ENCODE peak calls at places on chromosome 5, in eight cellular contexts. X is fibroblast of lung, W is lower leg skin, M is fibroblast of the aortic adventitia, U is pancreas, S is gastrocnemius medialis, T is epithelial cell of esophagus, O is body of pancreas. N is an unnamed sample.

GRCh38 chr5:123809594-123810172 is 297.7 kb downstream of the CSNK1G3 start:
- DNase-seq in X (no peak), W (no peak), M (no peak), U (no peak), S (no peak), T (peak), O (peak), N (no peak)

GRCh38 chr5:173574983-173575382 is 41.5 kb downstream of the BOD1 start:
- DNase-seq in X (no peak), W (no peak), M (no peak), U (no peak), S (no peak), T (no peak), O (no peak), N (no peak)

GRCh38 chr5:145941677-145942130 is 5.3 kb downstream of the SH3RF2 start:
- DNase-seq in X (peak), W (no peak), M (peak), U (no peak), S (no peak), T (peak), O (no peak), N (no peak)

GRCh38 chr5:125269926-125270325 is 523.5 kb upstream of the ZNF608 start:
- DNase-seq in X (no peak), W (no peak), M (no peak), U (no peak), S (no peak), T (peak), O (no peak), N (no peak)

GRCh38 chr5:150153957-150154617 is 1.6 kb downstream of the PDGFRB start:
- DNase-seq in X (peak), W (no peak), M (peak), U (no peak), S (no peak), T (no peak), O (no peak), N (no peak)

GRCh38 chr5:87382224-87382623 is 30.5 kb downstream of the CCNH start:
- DNase-seq in X (no peak), W (no peak), M (no peak), U (no peak), S (no peak), T (no peak), O (no peak), N (no peak)

GRCh38 chr5:7976411-7977190 is 107.7 kb downstream of the MTRR start:
- DNase-seq in X (peak), W (no peak), M (no peak), U (no peak), S (no peak), T (no peak), O (no peak), N (no peak)

GRCh38 chr5:147578228-147579024 is 68.6 kb upstream of the DPYSL3 start:
- DNase-seq in X (peak), W (no peak), M (peak), U (no peak), S (no peak), T (peak), O (no peak), N (no peak)

GRCh38 chr5:150111121-150111520 is 24.8 kb upstream of the CSF1R start:
- DNase-seq in X (no peak), W (no peak), M (no peak), U (no peak), S (no peak), T (no peak), O (no peak), N (no peak)

GRCh38 chr5:126938461-126938860 is 91.9 kb downstream of the MARCHF3 start:
- DNase-seq in X (peak), W (no peak), M (peak), U (no peak), S (no peak), T (peak), O (no peak), N (no peak)

GRCh38 chr5:96758621-96759020 is 49.1 kb downstream of the ERAP1 start:
- DNase-seq in X (peak), W (no peak), M (no peak), U (no peak), S (no peak), T (no peak), O (no peak), N (no peak)

GRCh38 chr5:113293068-113293571 is 141.7 kb downstream of the TSSK1B start:
- DNase-seq in X (peak), W (no peak), M (peak), U (no peak), S (no peak), T (peak), O (no peak), N (no peak)

GRCh38 chr5:140926903-140927573 is 939 bp downstream of the PCDHAC1 start:
- DNase-seq in X (peak), W (no peak), M (peak), U (peak), S (no peak), T (peak), O (peak), N (no peak)

GRCh38 chr5:113271015-113271414 is 163.8 kb downstream of the TSSK1B start:
- DNase-seq in X (peak), W (no peak), M (peak), U (no peak), S (no peak), T (peak), O (no peak), N (no peak)

GRCh38 chr5:120093178-120093577 is 370.9 kb upstream of the PRR16 start:
- DNase-seq in X (no peak), W (no peak), M (no peak), U (no peak), S (no peak), T (no peak), O (no peak), N (no peak)

GRCh38 chr5:35672995-35673394 is 55.3 kb downstream of the SPEF2 start:
- DNase-seq in X (no peak), W (no peak), M (no peak), U (no peak), S (no peak), T (no peak), O (no peak), N (no peak)

GRCh38 chr5:148799737-148800527 is 26.5 kb upstream of the ADRB2 start:
- DNase-seq in X (peak), W (no peak), M (peak), U (no peak), S (no peak), T (no peak), O (no peak), N (no peak)

GRCh38 chr5:162654661-162655406 is 587.3 kb downstream of the GABRG2 start:
- DNase-seq in X (no peak), W (no peak), M (no peak), U (no peak), S (no peak), T (no peak), O (no peak), N (no peak)

GRCh38 chr5:110343616-110344015 is 382.9 kb downstream of the TMEM232 start:
- DNase-seq in X (no peak), W (no peak), M (no peak), U (no peak), S (no peak), T (no peak), O (no peak), N (no peak)

GRCh38 chr5:9851458-9851857 is 221.3 kb upstream of the TAS2R1 start:
- DNase-seq in X (peak), W (no peak), M (peak), U (no peak), S (no peak), T (peak), O (no peak), N (no peak)
- TF ChIP-seq CTCF in X (peak), W (no peak), M (peak), U (no peak), S (peak), T (peak), O (no peak), N (no peak)

GRCh38 chr5:57298985-57299491 is 125.2 kb downstream of the GPBP1 start:
- DNase-seq in X (peak), W (no peak), M (peak), U (peak), S (no peak), T (peak), O (peak), N (peak)
- TF ChIP-seq CTCF in X (peak), W (no peak), M (peak), U (peak), S (peak), T (peak), O (peak), N (peak)

GRCh38 chr5:14870347-14871083 is 1.1 kb downstream of the ANKH start:
- DNase-seq in X (no peak), W (peak), M (peak), U (peak), S (peak), T (no peak), O (peak), N (peak)
- TF ChIP-seq CTCF in X (no peak), W (no peak), M (peak), U (no peak), S (no peak), T (no peak), O (no peak), N (peak)

GRCh38 chr5:2015116-2015848 is 132.6 kb upstream of the IRX4 start:
- DNase-seq in X (no peak), W (no peak), M (no peak), U (no peak), S (no peak), T (no peak), O (no peak), N (no peak)
- TF ChIP-seq CTCF in X (no peak), W (no peak), M (no peak), U (no peak), S (no peak), T (no peak), O (no peak), N (no peak)

GRCh38 chr5:138575194-138576015 is at the start of gene HSPA9:
- DNase-seq in X (peak), W (peak), M (peak), U (peak), S (peak), T (peak), O (peak), N (peak)
- TF ChIP-seq CTCF in X (peak), W (no peak), M (peak), U (no peak), S (no peak), T (no peak), O (no peak), N (no peak)